ENCODE peak calls at places on chromosomes 7 and 10, in seven cellular contexts. Z, D, T, Y, R, U and F are unnamed samples.

GRCh38 chr7:80508440-80508839 is 3.4 kb downstream of the GNAT3 start:
- DNase-seq in Z (no peak), D (no peak), T (no peak), Y (no peak), R (no peak), U (no peak), F (no peak)

GRCh38 chr10:11184093-11184492 is 166.4 kb downstream of the CELF2 start:
- DNase-seq in Z (no peak), D (no peak), T (no peak), Y (no peak), R (no peak), U (no peak), F (no peak)

GRCh38 chr7:121398246-121398645 is 2.1 kb upstream of the FAM3C start:
- DNase-seq in Z (no peak), D (no peak), T (no peak), Y (no peak), R (no peak), U (peak; percentile 9), F (no peak)

GRCh38 chr10:55203319-55203718 is 402.3 kb upstream of the PCDH15 start:
- DNase-seq in Z (no peak), D (no peak), T (no peak), Y (no peak), R (no peak), U (no peak), F (no peak)

GRCh38 chr10:102675151-102675886 is 31.0 kb downstream of the TRIM8 start:
- DNase-seq in Z (no peak), D (no peak), T (no peak), Y (no peak), R (no peak), U (no peak), F (no peak)

GRCh38 chr7:95263803-95264202 is 60.5 kb downstream of the PON1 start:
- DNase-seq in Z (no peak), D (no peak), T (no peak), Y (no peak), R (no peak), U (no peak), F (no peak)

GRCh38 chr7:28685291-28685659 is 272.9 kb downstream of the TRIL start:
- DNase-seq in Z (peak; percentile 47), D (no peak), T (peak; percentile 31), Y (no peak), R (no peak), U (peak; percentile 22), F (peak; percentile 56)

GRCh38 chr7:110557-111232 is 81.7 kb upstream of the FAM20C start:
- DNase-seq in Z (no peak), D (no peak), T (no peak), Y (no peak), R (no peak), U (no peak), F (no peak)

GRCh38 chr10:90602815-90603600 is 254.8 kb downstream of the HTR7 start:
- DNase-seq in Z (no peak), D (no peak), T (no peak), Y (peak; percentile 24), R (no peak), U (no peak), F (no peak)

GRCh38 chr7:15678646-15679045 is 7.8 kb downstream of the MEOX2 start:
- DNase-seq in Z (no peak), D (no peak), T (no peak), Y (no peak), R (no peak), U (no peak), F (no peak)

GRCh38 chr10:48792687-48793096 is 108.0 kb downstream of the WDFY4 start:
- DNase-seq in Z (no peak), D (peak; percentile 55), T (no peak), Y (peak; percentile 91), R (no peak), U (no peak), F (no peak)

GRCh38 chr10:79018591-79019011 is 50.2 kb upstream of the ZMIZ1 start:
- DNase-seq in Z (no peak), D (no peak), T (peak; percentile 51), Y (no peak), R (no peak), U (no peak), F (no peak)

GRCh38 chr10:70991140-70992124 is 103.1 kb upstream of the PCBD1 start:
- DNase-seq in Z (no peak), D (no peak), T (no peak), Y (no peak), R (no peak), U (no peak), F (no peak)

GRCh38 chr10:99435986-99436633 is 5.7 kb upstream of the GOT1 start:
- DNase-seq in Z (no peak), D (peak; percentile 24), T (no peak), Y (peak; percentile 31), R (no peak), U (no peak), F (no peak)

GRCh38 chr10:31322647-31323046 is 3.6 kb downstream of the ZEB1 start:
- DNase-seq in Z (no peak), D (no peak), T (no peak), Y (no peak), R (no peak), U (no peak), F (no peak)

GRCh38 chr7:120059641-120060040 is 213.3 kb upstream of the KCND2 start:
- DNase-seq in Z (no peak), D (no peak), T (no peak), Y (no peak), R (no peak), U (no peak), F (no peak)

GRCh38 chr10:19966751-19967150 is 150.5 kb downstream of the PLXDC2 start:
- DNase-seq in Z (no peak), D (no peak), T (no peak), Y (no peak), R (peak; percentile 16), U (no peak), F (no peak)

GRCh38 chr10:108899686-108900085 is 1023.6 kb downstream of the XPNPEP1 start:
- DNase-seq in Z (no peak), D (no peak), T (no peak), Y (no peak), R (no peak), U (no peak), F (no peak)